ENCODE peak calls at places on chromosomes 3 and 15, in four cellular contexts. K is HepG2; D is naive thymus-derived CD4-positive, alpha-beta T cell; M is heart left ventricle. Q is an unnamed sample.

GRCh38 chr15:28895566-28895965 is 9.8 kb downstream of the APBA2 start:
- DNase-seq in K (no peak), D (no peak), M (no peak), Q (no peak)

GRCh38 chr15:59699810-59700431 is 10.8 kb upstream of the BNIP2 start:
- DNase-seq in K (no peak), D (no peak), M (no peak), Q (peak)

GRCh38 chr3:140092883-140093536 is 158.0 kb downstream of the CLSTN2 start:
- DNase-seq in K (no peak), D (no peak), M (no peak), Q (no peak)

GRCh38 chr3:158168996-158169573 is 59.2 kb downstream of the RSRC1 start:
- DNase-seq in K (no peak), D (no peak), M (no peak), Q (no peak)

GRCh38 chr3:39144748-39145380 is 8.5 kb downstream of the CSRNP1 start:
- DNase-seq in K (no peak), D (no peak), M (no peak), Q (no peak)

GRCh38 chr15:74196175-74196574 is 6.4 kb downstream of the STRA6 start:
- DNase-seq in K (peak), D (no peak), M (peak), Q (peak)

GRCh38 chr15:100330221-100330620 is 11.6 kb downstream of the ADAMTS17 start:
- DNase-seq in K (no peak), D (no peak), M (peak), Q (no peak)

GRCh38 chr3:129617381-129618185 is 11.1 kb upstream of the PLXND1 start:
- DNase-seq in K (no peak), D (no peak), M (no peak), Q (no peak)

GRCh38 chr3:120858501-120858900 is 49.5 kb upstream of the STXBP5L start:
- DNase-seq in K (no peak), D (no peak), M (no peak), Q (peak)

GRCh38 chr3:186024210-186024609 is 84.7 kb downstream of the ETV5 start:
- DNase-seq in K (no peak), D (no peak), M (peak), Q (peak)

GRCh38 chr15:31278544-31279220 is 48.0 kb upstream of the KLF13 start:
- DNase-seq in K (no peak), D (no peak), M (peak), Q (no peak)

GRCh38 chr15:24878153-24878552 is 76.6 kb upstream of the SNRPN start:
- DNase-seq in K (peak), D (no peak), M (peak), Q (peak)

GRCh38 chr3:147413712-147414325 is 4.7 kb downstream of the ZIC1 start:
- DNase-seq in K (no peak), D (no peak), M (no peak), Q (no peak)

GRCh38 chr15:65583701-65584100 is 27.2 kb downstream of the INTS14 start:
- DNase-seq in K (peak), D (no peak), M (no peak), Q (peak)

GRCh38 chr3:157618075-157618760 is 115.0 kb upstream of the VEPH1 start:
- DNase-seq in K (peak), D (no peak), M (no peak), Q (peak)

GRCh38 chr15:73575636-73576247 is 57.4 kb downstream of the NPTN start:
- DNase-seq in K (no peak), D (no peak), M (peak), Q (peak)

GRCh38 chr3:126755866-126756265 is 51.8 kb downstream of the CHCHD6 start:
- DNase-seq in K (no peak), D (no peak), M (no peak), Q (no peak)

GRCh38 chr3:194682651-194683310 is 2.9 kb upstream of the FAM43A start:
- DNase-seq in K (peak), D (peak), M (peak), Q (peak)

GRCh38 chr15:91142097-91142744 is 42.2 kb downstream of the SV2B start:
- DNase-seq in K (peak), D (no peak), M (no peak), Q (no peak)

GRCh38 chr3:194134231-194134756 is 1.7 kb upstream of the HES1 start:
- DNase-seq in K (no peak), D (peak), M (peak), Q (no peak)

GRCh38 chr3:116280130-116280740 is 165.1 kb downstream of the LSAMP start:
- DNase-seq in K (no peak), D (no peak), M (no peak), Q (no peak)

GRCh38 chr3:98855811-98856400 is 45.6 kb downstream of the DCBLD2 start:
- DNase-seq in K (no peak), D (no peak), M (no peak), Q (peak)

GRCh38 chr15:71171195-71171594 is 55.9 kb downstream of the THSD4 start:
- DNase-seq in K (no peak), D (no peak), M (no peak), Q (no peak)

GRCh38 chr15:47603026-47603425 is 114.3 kb upstream of the SEMA6D start:
- DNase-seq in K (no peak), D (no peak), M (no peak), Q (no peak)

GRCh38 chr3:106010829-106011228 is 142.0 kb upstream of the CBLB start:
- DNase-seq in K (no peak), D (no peak), M (no peak), Q (no peak)

GRCh38 chr3:169562988-169563774 is 100.3 kb downstream of the MECOM start:
- DNase-seq in K (no peak), D (no peak), M (no peak), Q (peak)

GRCh38 chr3:120526011-120526870 is 69.9 kb upstream of the NDUFB4 start:
- DNase-seq in K (no peak), D (no peak), M (no peak), Q (no peak)

GRCh38 chr3:39101022-39101689 is 6.3 kb downstream of the GORASP1 start:
- DNase-seq in K (peak), D (no peak), M (no peak), Q (peak)

GRCh38 chr15:46735115-46735514 is 982.2 kb upstream of the SEMA6D start:
- DNase-seq in K (no peak), D (no peak), M (no peak), Q (no peak)

GRCh38 chr15:30903497-30904187 is at the start of gene FAN1:
- DNase-seq in K (peak), D (peak), M (peak), Q (peak)

GRCh38 chr3:164375538-164375937 is 702.8 kb downstream of the SI start:
- DNase-seq in K (no peak), D (no peak), M (no peak), Q (no peak)

GRCh38 chr3:11596387-11596786 is 47.3 kb downstream of the VGLL4 start:
- DNase-seq in K (no peak), D (no peak), M (peak), Q (no peak)

GRCh38 chr3:51539291-51539891 is 872 bp downstream of the RAD54L2 start:
- DNase-seq in K (no peak), D (peak), M (no peak), Q (peak)

GRCh38 chr3:156602424-156602823 is 47.5 kb upstream of the SSR3 start:
- DNase-seq in K (no peak), D (no peak), M (no peak), Q (peak)

GRCh38 chr3:183815565-183815943 is 9.8 kb downstream of the MAP6D1 start:
- DNase-seq in K (no peak), D (no peak), M (no peak), Q (no peak)

DNA sequence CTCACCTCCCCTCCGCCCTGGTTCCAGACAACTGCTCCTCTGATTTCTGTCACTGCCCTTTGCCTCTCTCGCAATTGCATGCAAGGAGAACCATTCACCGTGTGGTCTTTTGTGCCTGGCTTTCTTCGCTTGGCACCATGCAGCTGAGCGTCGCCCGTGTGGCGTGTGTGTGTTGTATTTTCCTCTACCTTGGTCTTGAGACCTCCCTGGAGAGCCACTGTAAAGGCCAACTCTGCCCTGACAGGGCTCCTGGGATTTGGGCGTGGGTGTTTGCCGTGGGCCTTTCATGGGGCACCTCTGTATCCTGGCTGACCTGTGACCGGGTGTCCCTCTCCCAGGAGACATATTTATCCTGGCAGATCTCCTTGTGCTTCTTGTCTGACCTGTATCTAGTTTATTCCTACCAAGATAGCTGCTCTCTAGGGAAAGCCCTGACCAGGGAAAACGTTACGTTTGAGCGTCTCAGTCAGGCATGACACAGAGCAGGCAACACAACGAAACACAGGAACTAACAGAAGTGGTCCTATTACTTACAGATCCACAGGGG is 2.0 kb upstream of the PIGZ start:
- DNase-seq in K (no peak), D (no peak), M (no peak), Q (no peak)
- H3K4me3 ChIP-seq in K (peak), D (no peak), M (no peak), Q (no peak)

GRCh38 chr3:188692700-188693099 is 479.1 kb upstream of the TPRG1 start:
- DNase-seq in K (no peak), D (no peak), M (no peak), Q (no peak)
- H3K4me3 ChIP-seq in K (no peak), D (no peak), M (no peak), Q (no peak)

DNA sequence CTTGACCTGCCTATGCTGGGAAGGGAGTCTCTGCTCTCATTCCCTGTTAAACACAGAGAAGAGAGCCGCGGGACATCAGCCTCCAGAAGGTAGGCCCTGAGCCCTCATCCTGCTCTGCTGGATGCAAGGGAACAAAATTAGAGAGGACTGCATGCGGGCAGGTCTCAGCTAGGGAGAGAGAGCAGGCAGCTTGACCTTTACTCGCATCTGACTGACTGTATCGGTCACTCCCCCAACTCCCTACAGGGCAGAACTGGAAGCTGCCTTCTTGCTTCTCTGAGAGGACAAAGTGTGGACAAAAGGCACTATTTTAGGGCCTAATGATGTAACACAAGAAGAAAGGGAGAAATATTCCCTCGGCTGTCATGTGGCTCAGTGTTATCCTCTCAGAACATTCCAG is 38.7 kb upstream of the ATOSA start:
- DNase-seq in K (no peak), D (no peak), M (no peak), Q (no peak)
- H3K4me3 ChIP-seq in K (no peak), D (no peak), M (no peak), Q (no peak)

GRCh38 chr15:64071931-64072765 is 21.5 kb downstream of the CIAO2A start:
- DNase-seq in K (no peak), D (no peak), M (no peak), Q (no peak)

GRCh38 chr15:64068133-64068532 is 21.8 kb upstream of the DAPK2 start:
- DNase-seq in K (no peak), D (no peak), M (no peak), Q (no peak)

GRCh38 chr15:64072812-64073211 is 20.8 kb downstream of the CIAO2A start:
- DNase-seq in K (peak), D (no peak), M (no peak), Q (no peak)

GRCh38 chr15:64070106-64070505 is 23.5 kb downstream of the CIAO2A start:
- DNase-seq in K (no peak), D (no peak), M (no peak), Q (no peak)

DNA sequence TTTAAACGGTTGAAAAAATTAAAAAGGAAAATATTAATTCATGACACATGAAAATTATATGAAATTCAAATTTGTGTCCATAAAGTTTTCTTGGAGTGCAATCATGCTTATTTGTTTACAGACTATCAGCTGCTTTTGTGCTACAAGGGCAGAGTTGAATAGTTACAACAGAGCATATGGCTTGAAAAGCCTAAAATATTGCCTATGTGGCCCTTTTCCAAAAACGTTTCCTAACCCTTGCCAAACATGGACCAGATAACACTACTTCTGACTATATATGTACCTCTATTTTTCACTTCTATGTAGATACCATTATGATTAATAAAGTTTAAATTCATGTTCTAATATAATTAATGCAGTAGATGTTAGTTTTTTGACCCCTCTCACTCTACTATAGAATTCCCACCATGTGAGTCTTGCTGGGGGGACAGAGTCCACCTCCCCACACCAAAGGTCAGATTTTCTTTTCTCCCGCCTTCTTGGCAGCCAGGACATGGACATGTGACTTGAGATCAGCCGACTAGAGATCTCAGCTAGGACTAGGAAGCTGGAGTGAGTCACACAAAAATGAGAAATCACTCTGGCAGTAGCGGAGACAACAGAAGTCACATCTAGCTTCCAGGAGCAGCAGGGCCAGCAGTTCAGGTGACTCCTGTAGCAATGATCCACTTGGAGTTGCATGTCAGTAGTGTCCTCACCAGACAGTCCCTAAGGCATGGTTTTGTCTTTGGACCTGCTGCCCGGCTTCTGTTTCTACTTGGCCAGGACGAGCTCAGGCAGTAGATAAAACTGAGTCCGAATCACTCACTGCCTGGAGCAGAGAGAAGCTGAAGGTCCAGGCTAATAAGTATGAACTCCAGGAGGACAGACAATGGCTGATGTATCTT is 22.4 kb downstream of the CIAO2A start:
- DNase-seq in K (peak), D (no peak), M (no peak), Q (peak)
- H3K4me3 ChIP-seq in K (no peak), D (no peak), M (no peak), Q (no peak)

GRCh38 chr3:31523543-31523942 is 9.2 kb upstream of the STT3B start:
- DNase-seq in K (no peak), D (no peak), M (no peak), Q (no peak)
- H3K4me3 ChIP-seq in K (no peak), D (no peak), M (no peak), Q (no peak)